ENCODE peak calls at places on chromosomes 7 and 10, in eight cellular contexts. J is H9; F is neuronal stem cell; L is amniotic stem cell; O is stimulated activated CD4-positive, alpha-beta T cell treated with anti-CD3 and anti-CD28 coated beads, Interleukin-12 subunit alpha, Interleukin-12 subunit beta, amount 100 ng/mL, for 4 hours; D is T follicular helper cell; Q is fibroblast of mammary gland; N is NCI-H1092 treated with DMSO at 0.1 percent for 48 hours. A is an unnamed sample.
A peak's percentile ranks its signal among the peaks of the same experiment; 100 is the strongest.

GRCh38 chr7:18607025-18607424 is 111.5 kb downstream of the HDAC9 start:
- DNase-seq in D (no peak), L (peak; percentile 20), N (no peak), J (no peak), Q (peak; percentile 44), F (no peak), O (no peak), A (no peak)

GRCh38 chr10:23927926-23928325 is 281.0 kb upstream of the KIAA1217 start:
- DNase-seq in F (no peak), O (no peak), N (no peak), L (no peak), D (no peak), J (no peak), Q (no peak), A (no peak)

GRCh38 chr7:113159746-113160339 is 41.5 kb upstream of the SMIM30 start:
- DNase-seq in J (peak; percentile 59), O (no peak), Q (peak; percentile 49), F (peak; percentile 29), L (no peak), D (no peak), N (peak; percentile 82), A (peak; percentile 41)

GRCh38 chr10:112898540-112899395 is 51.3 kb upstream of the TCF7L2 start:
- DNase-seq in D (no peak), J (peak; percentile 95), Q (peak; percentile 85), O (no peak), N (no peak), L (no peak), F (peak; percentile 53), A (peak; percentile 82)

GRCh38 chr10:14329609-14330246 is 996 bp downstream of the FRMD4A start:
- DNase-seq in J (peak; percentile 59), Q (no peak), D (no peak), L (no peak), O (no peak), F (no peak), N (no peak), A (peak; percentile 40)

GRCh38 chr7:158572000-158572828 is 15.4 kb downstream of the PTPRN2 start:
- DNase-seq in F (no peak), D (no peak), Q (peak; percentile 4), J (no peak), O (no peak), N (peak; percentile 67), L (no peak), A (no peak)

GRCh38 chr7:2063562-2064360 is 169.0 kb downstream of the MAD1L1 start:
- DNase-seq in F (no peak), N (no peak), J (no peak), L (no peak), O (no peak), D (no peak), Q (peak; percentile 49), A (no peak)

GRCh38 chr10:86266446-86267242 is 100.0 kb downstream of the GRID1 start:
- DNase-seq in F (no peak), O (no peak), J (peak; percentile 14), D (no peak), Q (no peak), N (no peak), L (no peak), A (no peak)

GRCh38 chr7:157056957-157057902 is 46.8 kb upstream of the MNX1 start:
- DNase-seq in L (no peak), F (no peak), J (no peak), N (no peak), O (no peak), D (no peak), Q (no peak), A (no peak)

GRCh38 chr7:79403451-79403850 is 50.0 kb downstream of the MAGI2 start:
- DNase-seq in J (no peak), Q (peak; percentile 41), N (no peak), D (no peak), F (no peak), L (no peak), O (no peak), A (no peak)

GRCh38 chr7:157527686-157528085 is 190.9 kb downstream of the DNAJB6 start:
- DNase-seq in F (no peak), J (peak; percentile 22), O (no peak), L (no peak), N (no peak), D (no peak), Q (no peak), A (no peak)

A was measured in WTC11.